ENCODE peak calls at places on chromosomes 6 and 20, in seven cellular contexts. One of them, this sample, is unnamed. For H3K27me3, the result is how much of the 10 kb centered on the place peaks cover.

GRCh38 chr20:3082955-3083952 is 1.3 kb downstream of the AVP start:
- DNase-seq in prostate gland: no peak
- DNase-seq in BJ: no peak
- DNase-seq in right lobe of liver: no peak
- DNase-seq in left lung: no peak
- DNase-seq in WERI-Rb-1: no peak
- DNase-seq in breast epithelium: no peak
- DNase-seq in this sample: no peak

GRCh38 chr6:79750806-79751205 is 119.7 kb downstream of the SH3BGRL2 start:
- DNase-seq in right lobe of liver: no peak
- DNase-seq in left lung: no peak
- DNase-seq in breast epithelium: no peak
- DNase-seq in prostate gland: no peak
- DNase-seq in WERI-Rb-1: no peak
- DNase-seq in BJ: no peak
- DNase-seq in this sample: no peak

GRCh38 chr6:44053106-44053756 is 74.0 kb downstream of the MRPL14 start:
- DNase-seq in WERI-Rb-1: no peak
- DNase-seq in prostate gland: no peak
- DNase-seq in BJ: no peak
- DNase-seq in breast epithelium: no peak
- DNase-seq in right lobe of liver: peak
- DNase-seq in left lung: no peak
- DNase-seq in this sample: no peak

GRCh38 chr6:44932651-44933091 is 395.5 kb upstream of the RUNX2 start:
- DNase-seq in BJ: no peak
- DNase-seq in prostate gland: no peak
- DNase-seq in right lobe of liver: no peak
- DNase-seq in breast epithelium: no peak
- DNase-seq in WERI-Rb-1: no peak
- DNase-seq in left lung: no peak
- DNase-seq in this sample: no peak

GRCh38 chr6:95648636-95649035 is 71.3 kb downstream of the MANEA start:
- DNase-seq in prostate gland: no peak
- DNase-seq in left lung: no peak
- DNase-seq in BJ: no peak
- DNase-seq in WERI-Rb-1: peak
- DNase-seq in breast epithelium: no peak
- DNase-seq in right lobe of liver: no peak
- DNase-seq in this sample: no peak

GRCh38 chr6:36345681-36346417 is 9.2 kb upstream of the BNIP5 start:
- DNase-seq in prostate gland: no peak
- DNase-seq in WERI-Rb-1: no peak
- DNase-seq in breast epithelium: no peak
- DNase-seq in right lobe of liver: no peak
- DNase-seq in BJ: no peak
- DNase-seq in left lung: peak
- DNase-seq in this sample: no peak

GRCh38 chr20:59939052-59939878 is 840 bp downstream of the PPP1R3D start:
- DNase-seq in BJ: no peak
- DNase-seq in prostate gland: no peak
- DNase-seq in WERI-Rb-1: no peak
- DNase-seq in right lobe of liver: peak
- DNase-seq in breast epithelium: no peak
- DNase-seq in left lung: peak
- DNase-seq in this sample: peak

GRCh38 chr20:24790746-24791283 is 158.3 kb upstream of the CST7 start:
- DNase-seq in left lung: no peak
- DNase-seq in BJ: no peak
- DNase-seq in right lobe of liver: no peak
- DNase-seq in breast epithelium: no peak
- DNase-seq in prostate gland: no peak
- DNase-seq in WERI-Rb-1: no peak
- DNase-seq in this sample: no peak

GRCh38 chr6:158076548-158076947 is 91.5 kb downstream of the SERAC1 start:
- DNase-seq in breast epithelium: no peak
- DNase-seq in right lobe of liver: no peak
- DNase-seq in prostate gland: no peak
- DNase-seq in left lung: no peak
- DNase-seq in BJ: no peak
- DNase-seq in WERI-Rb-1: no peak
- DNase-seq in this sample: no peak

GRCh38 chr20:51376121-51376520 is 166.4 kb downstream of the NFATC2 start:
- DNase-seq in right lobe of liver: no peak
- DNase-seq in prostate gland: no peak
- DNase-seq in WERI-Rb-1: no peak
- DNase-seq in breast epithelium: no peak
- DNase-seq in BJ: no peak
- DNase-seq in left lung: peak
- DNase-seq in this sample: no peak

GRCh38 chr20:44070139-44070900 is 116.7 kb downstream of the JPH2 start:
- DNase-seq in right lobe of liver: peak
- DNase-seq in WERI-Rb-1: no peak
- DNase-seq in breast epithelium: peak
- DNase-seq in left lung: no peak
- DNase-seq in BJ: no peak
- DNase-seq in prostate gland: no peak
- DNase-seq in this sample: peak

GRCh38 chr20:58102252-58102651 is 126.2 kb downstream of the ANKRD60 start:
- DNase-seq in BJ: peak
- DNase-seq in left lung: no peak
- DNase-seq in breast epithelium: peak
- DNase-seq in prostate gland: no peak
- DNase-seq in right lobe of liver: no peak
- DNase-seq in WERI-Rb-1: no peak
- DNase-seq in this sample: no peak

DNA sequence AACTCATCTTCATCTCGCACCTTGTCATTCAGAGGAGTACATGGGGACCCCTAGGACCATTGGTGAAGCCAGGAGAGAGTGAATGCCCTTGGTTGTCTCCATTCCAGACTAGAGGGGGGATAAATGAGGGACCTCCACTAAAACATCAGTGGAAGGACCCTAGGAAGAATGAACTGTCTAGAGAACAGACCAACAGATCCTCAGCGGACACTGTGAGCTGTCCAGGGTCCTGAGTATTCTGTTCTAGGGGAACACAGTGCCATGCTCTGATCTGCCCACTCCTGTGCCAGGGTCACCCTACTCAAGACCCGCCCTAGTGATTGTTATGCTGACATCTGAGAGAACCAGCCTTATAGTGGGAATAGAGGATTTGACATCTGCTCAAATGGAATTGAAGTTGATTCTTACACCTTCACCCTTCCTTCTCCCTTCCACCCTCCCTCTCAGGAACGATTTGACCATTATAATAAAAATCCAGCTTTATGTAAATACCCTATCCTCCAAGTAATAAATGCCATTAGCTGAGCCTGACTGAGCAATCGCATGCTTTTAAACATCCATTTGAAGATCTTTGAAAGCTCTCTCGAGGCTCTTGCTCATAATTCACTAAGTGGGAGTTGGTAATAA is 43.7 kb upstream of the SLC32A1 start:
- DNase-seq in left lung: no peak
- DNase-seq in BJ: no peak
- DNase-seq in breast epithelium: no peak
- DNase-seq in WERI-Rb-1: no peak
- DNase-seq in prostate gland: no peak
- DNase-seq in right lobe of liver: no peak
- DNase-seq in this sample: no peak
- H3K27me3 ChIP-seq in left lung: under half
- H3K27me3 ChIP-seq in BJ: under half
- H3K27me3 ChIP-seq in breast epithelium: under half
- H3K27me3 ChIP-seq in WERI-Rb-1: under half
- H3K27me3 ChIP-seq in prostate gland: under half
- H3K27me3 ChIP-seq in right lobe of liver: under half
- H3K27me3 ChIP-seq in this sample: under half

GRCh38 chr6:98118357-98119045 is 715.9 kb upstream of the POU3F2 start:
- DNase-seq in prostate gland: no peak
- DNase-seq in left lung: no peak
- DNase-seq in BJ: no peak
- DNase-seq in right lobe of liver: no peak
- DNase-seq in WERI-Rb-1: no peak
- DNase-seq in breast epithelium: no peak
- DNase-seq in this sample: no peak

GRCh38 chr6:98124176-98124575 is 710.2 kb upstream of the POU3F2 start:
- DNase-seq in WERI-Rb-1: no peak
- DNase-seq in prostate gland: no peak
- DNase-seq in BJ: no peak
- DNase-seq in breast epithelium: no peak
- DNase-seq in left lung: no peak
- DNase-seq in right lobe of liver: no peak
- DNase-seq in this sample: no peak
- H3K27me3 ChIP-seq in WERI-Rb-1: under half
- H3K27me3 ChIP-seq in prostate gland: under half
- H3K27me3 ChIP-seq in BJ: under half
- H3K27me3 ChIP-seq in breast epithelium: under half
- H3K27me3 ChIP-seq in left lung: under half
- H3K27me3 ChIP-seq in right lobe of liver: under half
- H3K27me3 ChIP-seq in this sample: under half

GRCh38 chr20:62487125-62487524 is 11.3 kb upstream of the GATA5 start:
- DNase-seq in BJ: no peak
- DNase-seq in left lung: no peak
- DNase-seq in breast epithelium: no peak
- DNase-seq in right lobe of liver: no peak
- DNase-seq in prostate gland: no peak
- DNase-seq in WERI-Rb-1: peak
- DNase-seq in this sample: no peak
- H3K27me3 ChIP-seq in BJ: under half
- H3K27me3 ChIP-seq in left lung: under half
- H3K27me3 ChIP-seq in breast epithelium: under half
- H3K27me3 ChIP-seq in right lobe of liver: under half
- H3K27me3 ChIP-seq in prostate gland: under half
- H3K27me3 ChIP-seq in WERI-Rb-1: under half
- H3K27me3 ChIP-seq in this sample: half or more

GRCh38 chr20:20073851-20074252 is 21.5 kb downstream of the CFAP61 start:
- DNase-seq in left lung: no peak
- DNase-seq in right lobe of liver: no peak
- DNase-seq in prostate gland: no peak
- DNase-seq in breast epithelium: no peak
- DNase-seq in WERI-Rb-1: no peak
- DNase-seq in BJ: no peak
- DNase-seq in this sample: no peak

GRCh38 chr20:20076297-20077065 is 24.1 kb downstream of the CFAP61 start:
- DNase-seq in right lobe of liver: no peak
- DNase-seq in prostate gland: no peak
- DNase-seq in BJ: peak
- DNase-seq in left lung: no peak
- DNase-seq in WERI-Rb-1: no peak
- DNase-seq in breast epithelium: no peak
- DNase-seq in this sample: no peak

GRCh38 chr20:20075032-20075431 is 22.7 kb downstream of the CFAP61 start:
- DNase-seq in WERI-Rb-1: no peak
- DNase-seq in left lung: no peak
- DNase-seq in right lobe of liver: no peak
- DNase-seq in BJ: no peak
- DNase-seq in prostate gland: no peak
- DNase-seq in breast epithelium: no peak
- DNase-seq in this sample: no peak

GRCh38 chr20:20079102-20079784 is 26.9 kb downstream of the CFAP61 start:
- DNase-seq in breast epithelium: no peak
- DNase-seq in right lobe of liver: no peak
- DNase-seq in left lung: no peak
- DNase-seq in BJ: no peak
- DNase-seq in WERI-Rb-1: no peak
- DNase-seq in prostate gland: no peak
- DNase-seq in this sample: no peak

GRCh38 chr20:20078041-20078440 is 25.7 kb downstream of the CFAP61 start:
- DNase-seq in breast epithelium: no peak
- DNase-seq in left lung: no peak
- DNase-seq in right lobe of liver: no peak
- DNase-seq in BJ: no peak
- DNase-seq in WERI-Rb-1: no peak
- DNase-seq in prostate gland: no peak
- DNase-seq in this sample: no peak
- H3K27me3 ChIP-seq in breast epithelium: under half
- H3K27me3 ChIP-seq in left lung: under half
- H3K27me3 ChIP-seq in right lobe of liver: under half
- H3K27me3 ChIP-seq in BJ: under half
- H3K27me3 ChIP-seq in WERI-Rb-1: under half
- H3K27me3 ChIP-seq in prostate gland: under half
- H3K27me3 ChIP-seq in this sample: under half

DNA sequence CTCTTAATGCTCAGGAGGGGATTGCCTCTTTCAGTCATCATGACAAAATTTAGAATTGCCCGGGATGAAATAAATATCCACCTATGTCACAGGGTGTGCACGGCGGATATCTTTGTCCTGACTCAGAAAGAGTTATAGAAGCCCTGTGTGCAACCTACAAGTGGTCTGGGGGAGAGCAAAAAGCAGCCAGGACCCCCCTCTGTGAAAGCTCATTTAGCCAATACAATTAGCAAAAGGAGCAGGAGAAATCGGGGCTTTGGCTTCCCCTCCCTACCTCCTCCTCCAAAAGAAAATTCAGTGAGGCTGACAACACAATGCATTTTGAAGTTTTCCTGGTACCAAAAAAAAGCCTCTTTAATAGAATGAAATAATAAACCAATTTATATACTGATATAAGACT is 21.8 kb downstream of the FOXA2 start:
- DNase-seq in BJ: no peak
- DNase-seq in left lung: no peak
- DNase-seq in prostate gland: no peak
- DNase-seq in breast epithelium: no peak
- DNase-seq in WERI-Rb-1: no peak
- DNase-seq in right lobe of liver: no peak
- DNase-seq in this sample: no peak
- H3K27me3 ChIP-seq in BJ: under half
- H3K27me3 ChIP-seq in left lung: half or more
- H3K27me3 ChIP-seq in prostate gland: under half
- H3K27me3 ChIP-seq in breast epithelium: under half
- H3K27me3 ChIP-seq in WERI-Rb-1: half or more
- H3K27me3 ChIP-seq in right lobe of liver: under half
- H3K27me3 ChIP-seq in this sample: under half

DNA sequence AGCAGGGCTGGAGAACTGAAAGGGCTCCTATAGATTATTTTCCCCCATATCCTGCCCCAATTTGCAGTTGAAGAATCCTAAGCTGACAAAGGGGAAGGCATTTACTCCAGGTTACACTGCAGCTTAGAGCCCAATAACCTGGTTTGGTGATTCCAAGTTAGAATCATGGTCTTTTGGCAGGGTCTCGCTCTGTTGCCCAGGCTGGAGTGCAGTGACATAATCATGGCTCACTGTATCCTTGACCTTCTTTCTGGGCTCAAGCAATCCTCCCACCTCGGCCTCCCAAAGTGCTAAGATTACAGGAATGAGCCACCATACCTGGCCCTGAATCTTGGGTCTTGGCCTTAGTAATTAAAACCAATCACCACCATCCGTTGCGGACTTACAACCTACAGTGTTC is 1.0 kb upstream of the MMP9 start:
- DNase-seq in prostate gland: no peak
- DNase-seq in BJ: no peak
- DNase-seq in right lobe of liver: no peak
- DNase-seq in breast epithelium: no peak
- DNase-seq in WERI-Rb-1: no peak
- DNase-seq in left lung: no peak
- DNase-seq in this sample: no peak
- H3K27me3 ChIP-seq in prostate gland: under half
- H3K27me3 ChIP-seq in BJ: half or more
- H3K27me3 ChIP-seq in right lobe of liver: under half
- H3K27me3 ChIP-seq in breast epithelium: under half
- H3K27me3 ChIP-seq in WERI-Rb-1: under half
- H3K27me3 ChIP-seq in left lung: under half
- H3K27me3 ChIP-seq in this sample: under half

This sample was measured in upper lobe of right lung.